ENCODE peak calls at places on chromosomes 13 and 19, in eight cellular contexts. One of them, this sample, is unnamed.

GRCh38 chr19:13038306-13039210 is 43.3 kb downstream of the NFIX start:
- DNase-seq in AG04450: no peak
- DNase-seq in left ventricle myocardium inferior: no peak
- DNase-seq in thyroid gland: no peak
- DNase-seq in AG09309: no peak
- DNase-seq in bronchial epithelial cell: no peak
- DNase-seq in AG10803: no peak
- DNase-seq in suprapubic skin: no peak
- DNase-seq in this sample: no peak

GRCh38 chr13:40565282-40566148 is 100.9 kb downstream of the FOXO1 start:
- DNase-seq in thyroid gland: no peak
- DNase-seq in AG09309: no peak
- DNase-seq in AG10803: no peak
- DNase-seq in suprapubic skin: no peak
- DNase-seq in bronchial epithelial cell: peak; percentile 28
- DNase-seq in AG04450: no peak
- DNase-seq in left ventricle myocardium inferior: no peak
- DNase-seq in this sample: no peak

GRCh38 chr13:29516880-29517279 is 78.6 kb downstream of the SLC7A1 start:
- DNase-seq in bronchial epithelial cell: no peak
- DNase-seq in AG04450: no peak
- DNase-seq in left ventricle myocardium inferior: no peak
- DNase-seq in AG09309: no peak
- DNase-seq in AG10803: no peak
- DNase-seq in thyroid gland: no peak
- DNase-seq in suprapubic skin: no peak
- DNase-seq in this sample: no peak

GRCh38 chr13:74027161-74027779 is 106.9 kb downstream of the KLF12 start:
- DNase-seq in AG09309: no peak
- DNase-seq in thyroid gland: no peak
- DNase-seq in left ventricle myocardium inferior: no peak
- DNase-seq in AG10803: no peak
- DNase-seq in suprapubic skin: no peak
- DNase-seq in bronchial epithelial cell: no peak
- DNase-seq in AG04450: no peak
- DNase-seq in this sample: no peak

GRCh38 chr19:45739498-45740439 is 6.5 kb downstream of the MEIOSIN start:
- DNase-seq in thyroid gland: no peak
- DNase-seq in AG10803: no peak
- DNase-seq in AG09309: no peak
- DNase-seq in left ventricle myocardium inferior: no peak
- DNase-seq in AG04450: no peak
- DNase-seq in suprapubic skin: no peak
- DNase-seq in bronchial epithelial cell: no peak
- DNase-seq in this sample: no peak

GRCh38 chr19:7916137-7916907 is 1.7 kb downstream of the TGFBR3L start:
- DNase-seq in bronchial epithelial cell: no peak
- DNase-seq in thyroid gland: no peak
- DNase-seq in AG10803: no peak
- DNase-seq in AG04450: no peak
- DNase-seq in left ventricle myocardium inferior: no peak
- DNase-seq in suprapubic skin: no peak
- DNase-seq in AG09309: no peak
- DNase-seq in this sample: no peak

GRCh38 chr13:94153586-94153985 is 325.9 kb downstream of the DCT start:
- DNase-seq in suprapubic skin: no peak
- DNase-seq in bronchial epithelial cell: no peak
- DNase-seq in AG09309: no peak
- DNase-seq in AG10803: no peak
- DNase-seq in left ventricle myocardium inferior: no peak
- DNase-seq in thyroid gland: no peak
- DNase-seq in AG04450: no peak
- DNase-seq in this sample: no peak

GRCh38 chr13:24389506-24389905 is 80.1 kb downstream of the C1QTNF9 start:
- DNase-seq in AG09309: no peak
- DNase-seq in AG04450: no peak
- DNase-seq in left ventricle myocardium inferior: no peak
- DNase-seq in suprapubic skin: no peak
- DNase-seq in thyroid gland: no peak
- DNase-seq in AG10803: no peak
- DNase-seq in bronchial epithelial cell: no peak
- DNase-seq in this sample: no peak

GRCh38 chr13:30186644-30187431 is 120.5 kb downstream of the KATNAL1 start:
- DNase-seq in thyroid gland: peak; percentile 39
- DNase-seq in bronchial epithelial cell: no peak
- DNase-seq in left ventricle myocardium inferior: no peak
- DNase-seq in AG04450: no peak
- DNase-seq in suprapubic skin: no peak
- DNase-seq in AG10803: no peak
- DNase-seq in AG09309: no peak
- DNase-seq in this sample: no peak

GRCh38 chr19:4555657-4556561 is 3.6 kb downstream of the SEMA6B start:
- DNase-seq in suprapubic skin: no peak
- DNase-seq in AG09309: no peak
- DNase-seq in bronchial epithelial cell: no peak
- DNase-seq in thyroid gland: no peak
- DNase-seq in left ventricle myocardium inferior: no peak
- DNase-seq in AG04450: no peak
- DNase-seq in AG10803: no peak
- DNase-seq in this sample: no peak

GRCh38 chr19:18282021-18282787 is 782 bp upstream of the JUND start:
- DNase-seq in thyroid gland: peak; percentile 56
- DNase-seq in AG04450: peak; percentile 69
- DNase-seq in AG09309: no peak
- DNase-seq in bronchial epithelial cell: peak; percentile 47
- DNase-seq in AG10803: no peak
- DNase-seq in left ventricle myocardium inferior: no peak
- DNase-seq in suprapubic skin: no peak
- DNase-seq in this sample: no peak

GRCh38 chr19:38055040-38055439 is 148.0 kb downstream of the SIPA1L3 start:
- DNase-seq in AG10803: no peak
- DNase-seq in left ventricle myocardium inferior: no peak
- DNase-seq in bronchial epithelial cell: no peak
- DNase-seq in thyroid gland: no peak
- DNase-seq in suprapubic skin: no peak
- DNase-seq in AG09309: no peak
- DNase-seq in AG04450: no peak
- DNase-seq in this sample: no peak
- TF ChIP-seq CTCF in AG10803: no peak
- TF ChIP-seq CTCF in left ventricle myocardium inferior: no peak
- TF ChIP-seq CTCF in bronchial epithelial cell: no peak
- TF ChIP-seq CTCF in thyroid gland: no peak
- TF ChIP-seq CTCF in suprapubic skin: no peak
- TF ChIP-seq CTCF in AG09309: no peak
- TF ChIP-seq CTCF in AG04450: no peak
- TF ChIP-seq CTCF in this sample: no peak

DNA sequence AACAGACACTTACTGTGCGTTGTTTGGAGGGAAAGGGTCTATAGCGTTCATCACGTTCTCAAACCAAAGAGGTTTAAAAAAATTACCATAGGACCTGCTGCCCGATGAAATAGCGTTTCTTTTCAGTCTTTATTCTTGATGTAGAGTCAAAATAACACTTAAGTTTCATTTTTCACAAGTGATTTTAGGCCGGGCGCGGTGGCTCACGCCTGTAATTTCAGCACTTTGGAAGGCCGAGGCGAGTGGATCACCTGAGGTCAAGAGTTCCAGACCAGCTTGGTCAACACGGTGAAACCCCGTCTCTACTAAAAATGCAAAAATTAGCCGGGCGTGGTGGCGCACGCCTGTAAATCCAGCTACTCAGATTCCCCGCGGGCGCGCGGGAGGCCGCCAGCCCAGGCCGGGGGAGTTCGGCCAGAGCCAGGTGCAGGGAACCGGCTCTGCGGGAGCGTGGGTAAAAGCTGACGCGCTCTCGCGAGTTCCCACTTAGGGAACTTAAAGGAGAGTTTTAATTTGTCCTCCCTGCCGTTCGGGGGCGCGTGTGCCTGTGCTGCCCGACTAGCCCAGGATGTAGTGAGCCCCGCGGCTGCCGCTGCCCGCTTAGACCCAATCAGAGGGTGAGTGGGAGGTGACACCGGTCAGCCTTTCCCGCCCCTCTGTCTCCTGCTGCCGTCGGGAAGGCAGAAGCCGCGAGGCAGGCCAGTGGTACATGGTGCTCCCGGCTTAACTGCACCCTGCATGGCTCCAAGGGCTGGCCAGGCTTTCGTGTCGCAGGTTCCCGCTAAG is 35.8 kb upstream of the NEK3 start:
- DNase-seq in thyroid gland: peak; percentile 72
- DNase-seq in bronchial epithelial cell: peak; percentile 25
- DNase-seq in left ventricle myocardium inferior: peak; percentile 85
- DNase-seq in AG04450: peak; percentile 26
- DNase-seq in suprapubic skin: peak; percentile 88
- DNase-seq in AG09309: no peak
- DNase-seq in AG10803: peak; percentile 77
- DNase-seq in this sample: no peak
- TF ChIP-seq CTCF in thyroid gland: no peak
- TF ChIP-seq CTCF in bronchial epithelial cell: no peak
- TF ChIP-seq CTCF in left ventricle myocardium inferior: no peak
- TF ChIP-seq CTCF in AG04450: no peak
- TF ChIP-seq CTCF in suprapubic skin: no peak
- TF ChIP-seq CTCF in AG09309: no peak
- TF ChIP-seq CTCF in AG10803: peak; percentile 12
- TF ChIP-seq CTCF in this sample: no peak

GRCh38 chr13:42048625-42049453 is at the start of gene DGKH:
- DNase-seq in bronchial epithelial cell: peak; percentile 59
- DNase-seq in left ventricle myocardium inferior: peak; percentile 87
- DNase-seq in AG10803: peak; percentile 75
- DNase-seq in suprapubic skin: peak; percentile 84
- DNase-seq in thyroid gland: peak; percentile 78
- DNase-seq in AG09309: no peak
- DNase-seq in AG04450: no peak
- DNase-seq in this sample: peak; percentile 66
- TF ChIP-seq CTCF in bronchial epithelial cell: peak; percentile 19
- TF ChIP-seq CTCF in left ventricle myocardium inferior: peak; percentile 48
- TF ChIP-seq CTCF in AG10803: no peak
- TF ChIP-seq CTCF in suprapubic skin: no peak
- TF ChIP-seq CTCF in thyroid gland: no peak
- TF ChIP-seq CTCF in AG09309: no peak
- TF ChIP-seq CTCF in AG04450: no peak
- TF ChIP-seq CTCF in this sample: peak; percentile 23

DNA sequence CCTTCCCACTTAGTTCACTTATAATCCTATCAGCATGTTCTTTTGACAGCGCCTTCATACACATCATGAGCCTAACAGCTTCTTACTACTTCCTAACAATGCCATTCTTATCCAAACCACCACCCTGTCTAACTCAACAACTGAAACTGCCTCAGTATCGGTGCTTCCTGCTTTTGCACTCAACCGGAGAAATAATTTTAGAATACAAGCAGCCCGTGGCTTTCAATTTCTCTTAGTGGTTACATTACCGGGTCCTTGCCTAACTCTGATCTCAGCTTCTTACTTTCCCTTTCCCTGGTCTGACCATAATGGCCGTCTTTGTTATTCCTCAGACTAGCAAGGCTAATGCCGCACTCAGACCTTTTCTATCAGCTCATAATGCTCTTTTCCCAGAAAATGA is 17.0 kb downstream of the ZFP82 start:
- DNase-seq in suprapubic skin: no peak
- DNase-seq in AG09309: no peak
- DNase-seq in thyroid gland: no peak
- DNase-seq in AG10803: no peak
- DNase-seq in left ventricle myocardium inferior: no peak
- DNase-seq in bronchial epithelial cell: no peak
- DNase-seq in AG04450: no peak
- DNase-seq in this sample: no peak
- TF ChIP-seq CTCF in suprapubic skin: no peak
- TF ChIP-seq CTCF in AG09309: no peak
- TF ChIP-seq CTCF in thyroid gland: no peak
- TF ChIP-seq CTCF in AG10803: no peak
- TF ChIP-seq CTCF in left ventricle myocardium inferior: no peak
- TF ChIP-seq CTCF in bronchial epithelial cell: no peak
- TF ChIP-seq CTCF in AG04450: no peak
- TF ChIP-seq CTCF in this sample: no peak

DNA sequence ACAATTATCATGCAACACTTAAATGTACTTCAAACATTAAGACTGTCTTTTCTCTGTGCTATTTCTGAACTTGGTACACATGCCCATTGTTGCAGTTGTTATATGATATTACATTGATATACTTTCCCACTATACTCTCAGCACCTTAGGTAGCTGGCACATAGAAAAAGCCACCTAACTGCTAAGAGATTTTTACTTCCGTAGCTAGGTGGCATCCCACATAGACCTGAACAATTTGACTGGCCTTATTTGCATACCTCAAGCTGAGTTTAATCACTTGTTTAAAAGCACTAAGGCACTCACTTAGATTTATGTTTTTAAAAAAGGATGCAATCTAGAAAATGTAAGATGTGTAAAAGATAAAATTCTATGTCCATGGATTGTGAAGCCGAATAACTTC is 194.2 kb downstream of the POU4F1 start:
- DNase-seq in AG04450: no peak
- DNase-seq in AG10803: no peak
- DNase-seq in AG09309: no peak
- DNase-seq in suprapubic skin: no peak
- DNase-seq in left ventricle myocardium inferior: no peak
- DNase-seq in bronchial epithelial cell: no peak
- DNase-seq in thyroid gland: no peak
- DNase-seq in this sample: no peak
- TF ChIP-seq CTCF in AG04450: no peak
- TF ChIP-seq CTCF in AG10803: no peak
- TF ChIP-seq CTCF in AG09309: no peak
- TF ChIP-seq CTCF in suprapubic skin: no peak
- TF ChIP-seq CTCF in left ventricle myocardium inferior: no peak
- TF ChIP-seq CTCF in bronchial epithelial cell: no peak
- TF ChIP-seq CTCF in thyroid gland: no peak
- TF ChIP-seq CTCF in this sample: no peak